ENCODE peak calls at places on chromosomes 11 and 22, in ten cellular contexts. One of them, this sample, is unnamed.

GRCh38 chr11:64472593-64473455 is 113.9 kb downstream of the RPS6KA4 start:
- DNase-seq in H1: no peak
- DNase-seq in epithelial cell of esophagus: no peak
- DNase-seq in activated T-cell treated with anti-CD3 and anti-CD28 coated beads, Interleukin-2, amount 50 U/mL, for 72 hours: no peak
- DNase-seq in HT-29: no peak
- DNase-seq in KG1: no peak
- DNase-seq in GM10248: no peak
- DNase-seq in activated CD4-positive, alpha-beta memory T cell treated with anti-CD3 and anti-CD28 coated beads for 36 hours: no peak
- DNase-seq in stomach: no peak
- DNase-seq in substantia nigra: no peak
- DNase-seq in this sample: no peak

GRCh38 chr22:43823911-43824665 is 12.0 kb upstream of the EFCAB6 start:
- DNase-seq in KG1: no peak
- DNase-seq in substantia nigra: no peak
- DNase-seq in epithelial cell of esophagus: no peak
- DNase-seq in activated T-cell treated with anti-CD3 and anti-CD28 coated beads, Interleukin-2, amount 50 U/mL, for 72 hours: no peak
- DNase-seq in activated CD4-positive, alpha-beta memory T cell treated with anti-CD3 and anti-CD28 coated beads for 36 hours: peak; percentile 7
- DNase-seq in HT-29: no peak
- DNase-seq in GM10248: no peak
- DNase-seq in H1: no peak
- DNase-seq in stomach: peak; percentile 21
- DNase-seq in this sample: no peak

GRCh38 chr22:30806391-30806861 is 111.8 kb downstream of the OSBP2 start:
- DNase-seq in GM10248: no peak
- DNase-seq in H1: no peak
- DNase-seq in substantia nigra: no peak
- DNase-seq in activated T-cell treated with anti-CD3 and anti-CD28 coated beads, Interleukin-2, amount 50 U/mL, for 72 hours: no peak
- DNase-seq in activated CD4-positive, alpha-beta memory T cell treated with anti-CD3 and anti-CD28 coated beads for 36 hours: peak; percentile 13
- DNase-seq in stomach: no peak
- DNase-seq in KG1: no peak
- DNase-seq in HT-29: peak; percentile 67
- DNase-seq in epithelial cell of esophagus: peak; percentile 79
- DNase-seq in this sample: no peak

GRCh38 chr11:46672381-46672839 is 28.0 kb downstream of the ARHGAP1 start:
- DNase-seq in substantia nigra: no peak
- DNase-seq in stomach: no peak
- DNase-seq in KG1: no peak
- DNase-seq in epithelial cell of esophagus: no peak
- DNase-seq in GM10248: no peak
- DNase-seq in HT-29: no peak
- DNase-seq in activated T-cell treated with anti-CD3 and anti-CD28 coated beads, Interleukin-2, amount 50 U/mL, for 72 hours: no peak
- DNase-seq in H1: no peak
- DNase-seq in activated CD4-positive, alpha-beta memory T cell treated with anti-CD3 and anti-CD28 coated beads for 36 hours: no peak
- DNase-seq in this sample: no peak

GRCh38 chr22:32557424-32557823 is 82.8 kb downstream of the FBXO7 start:
- DNase-seq in stomach: no peak
- DNase-seq in KG1: no peak
- DNase-seq in activated T-cell treated with anti-CD3 and anti-CD28 coated beads, Interleukin-2, amount 50 U/mL, for 72 hours: no peak
- DNase-seq in epithelial cell of esophagus: peak; percentile 43
- DNase-seq in H1: no peak
- DNase-seq in activated CD4-positive, alpha-beta memory T cell treated with anti-CD3 and anti-CD28 coated beads for 36 hours: no peak
- DNase-seq in HT-29: no peak
- DNase-seq in substantia nigra: no peak
- DNase-seq in GM10248: no peak
- DNase-seq in this sample: no peak

GRCh38 chr22:49967333-49968241 is 7.0 kb downstream of the PIM3 start:
- DNase-seq in stomach: peak; percentile 78
- DNase-seq in KG1: no peak
- DNase-seq in HT-29: no peak
- DNase-seq in activated CD4-positive, alpha-beta memory T cell treated with anti-CD3 and anti-CD28 coated beads for 36 hours: peak; percentile 27
- DNase-seq in substantia nigra: peak; percentile 74
- DNase-seq in epithelial cell of esophagus: no peak
- DNase-seq in activated T-cell treated with anti-CD3 and anti-CD28 coated beads, Interleukin-2, amount 50 U/mL, for 72 hours: no peak
- DNase-seq in H1: no peak
- DNase-seq in GM10248: no peak
- DNase-seq in this sample: no peak

GRCh38 chr22:20032407-20032991 is 11.6 kb downstream of the TANGO2 start:
- DNase-seq in H1: no peak
- DNase-seq in GM10248: no peak
- DNase-seq in epithelial cell of esophagus: no peak
- DNase-seq in activated CD4-positive, alpha-beta memory T cell treated with anti-CD3 and anti-CD28 coated beads for 36 hours: no peak
- DNase-seq in stomach: peak; percentile 42
- DNase-seq in activated T-cell treated with anti-CD3 and anti-CD28 coated beads, Interleukin-2, amount 50 U/mL, for 72 hours: no peak
- DNase-seq in KG1: no peak
- DNase-seq in HT-29: peak; percentile 58
- DNase-seq in substantia nigra: no peak
- DNase-seq in this sample: no peak

GRCh38 chr22:47067331-47067890 is 305.0 kb downstream of the TBC1D22A start:
- DNase-seq in substantia nigra: no peak
- DNase-seq in H1: no peak
- DNase-seq in epithelial cell of esophagus: no peak
- DNase-seq in activated CD4-positive, alpha-beta memory T cell treated with anti-CD3 and anti-CD28 coated beads for 36 hours: no peak
- DNase-seq in GM10248: no peak
- DNase-seq in activated T-cell treated with anti-CD3 and anti-CD28 coated beads, Interleukin-2, amount 50 U/mL, for 72 hours: no peak
- DNase-seq in HT-29: no peak
- DNase-seq in stomach: peak; percentile 14
- DNase-seq in KG1: no peak
- DNase-seq in this sample: no peak

GRCh38 chr11:69301033-69301490 is 7.1 kb downstream of the MYEOV start:
- DNase-seq in stomach: no peak
- DNase-seq in epithelial cell of esophagus: no peak
- DNase-seq in KG1: no peak
- DNase-seq in activated T-cell treated with anti-CD3 and anti-CD28 coated beads, Interleukin-2, amount 50 U/mL, for 72 hours: no peak
- DNase-seq in substantia nigra: no peak
- DNase-seq in H1: no peak
- DNase-seq in activated CD4-positive, alpha-beta memory T cell treated with anti-CD3 and anti-CD28 coated beads for 36 hours: no peak
- DNase-seq in HT-29: peak; percentile 29
- DNase-seq in GM10248: no peak
- DNase-seq in this sample: no peak

GRCh38 chr11:116993599-116993998 is 104.6 kb downstream of the SIK3 start:
- DNase-seq in HT-29: no peak
- DNase-seq in substantia nigra: no peak
- DNase-seq in activated CD4-positive, alpha-beta memory T cell treated with anti-CD3 and anti-CD28 coated beads for 36 hours: no peak
- DNase-seq in KG1: no peak
- DNase-seq in GM10248: no peak
- DNase-seq in H1: no peak
- DNase-seq in activated T-cell treated with anti-CD3 and anti-CD28 coated beads, Interleukin-2, amount 50 U/mL, for 72 hours: no peak
- DNase-seq in stomach: no peak
- DNase-seq in epithelial cell of esophagus: no peak
- DNase-seq in this sample: no peak

GRCh38 chr11:105635466-105635865 is 25.6 kb downstream of the GRIA4 start:
- DNase-seq in GM10248: no peak
- DNase-seq in HT-29: no peak
- DNase-seq in activated T-cell treated with anti-CD3 and anti-CD28 coated beads, Interleukin-2, amount 50 U/mL, for 72 hours: no peak
- DNase-seq in H1: no peak
- DNase-seq in KG1: no peak
- DNase-seq in activated CD4-positive, alpha-beta memory T cell treated with anti-CD3 and anti-CD28 coated beads for 36 hours: no peak
- DNase-seq in substantia nigra: no peak
- DNase-seq in epithelial cell of esophagus: no peak
- DNase-seq in stomach: no peak
- DNase-seq in this sample: no peak

GRCh38 chr11:108609681-108610080 is 16.1 kb upstream of the EXPH5 start:
- DNase-seq in activated CD4-positive, alpha-beta memory T cell treated with anti-CD3 and anti-CD28 coated beads for 36 hours: no peak
- DNase-seq in activated T-cell treated with anti-CD3 and anti-CD28 coated beads, Interleukin-2, amount 50 U/mL, for 72 hours: no peak
- DNase-seq in GM10248: no peak
- DNase-seq in H1: no peak
- DNase-seq in epithelial cell of esophagus: peak; percentile 72
- DNase-seq in HT-29: no peak
- DNase-seq in substantia nigra: no peak
- DNase-seq in stomach: no peak
- DNase-seq in KG1: no peak
- DNase-seq in this sample: no peak

GRCh38 chr11:105856954-105857353 is 165.1 kb downstream of the MSANTD4 start:
- DNase-seq in substantia nigra: no peak
- DNase-seq in activated CD4-positive, alpha-beta memory T cell treated with anti-CD3 and anti-CD28 coated beads for 36 hours: no peak
- DNase-seq in H1: no peak
- DNase-seq in GM10248: no peak
- DNase-seq in stomach: no peak
- DNase-seq in activated T-cell treated with anti-CD3 and anti-CD28 coated beads, Interleukin-2, amount 50 U/mL, for 72 hours: no peak
- DNase-seq in HT-29: no peak
- DNase-seq in epithelial cell of esophagus: no peak
- DNase-seq in KG1: no peak
- DNase-seq in this sample: no peak

GRCh38 chr11:33387996-33388395 is 130.8 kb downstream of the HIPK3 start:
- DNase-seq in activated T-cell treated with anti-CD3 and anti-CD28 coated beads, Interleukin-2, amount 50 U/mL, for 72 hours: no peak
- DNase-seq in KG1: no peak
- DNase-seq in epithelial cell of esophagus: no peak
- DNase-seq in substantia nigra: no peak
- DNase-seq in H1: no peak
- DNase-seq in stomach: no peak
- DNase-seq in activated CD4-positive, alpha-beta memory T cell treated with anti-CD3 and anti-CD28 coated beads for 36 hours: no peak
- DNase-seq in GM10248: no peak
- DNase-seq in HT-29: no peak
- DNase-seq in this sample: no peak

GRCh38 chr11:85752201-85752889 is 58.6 kb downstream of the SYTL2 start:
- DNase-seq in KG1: no peak
- DNase-seq in substantia nigra: no peak
- DNase-seq in stomach: no peak
- DNase-seq in HT-29: no peak
- DNase-seq in activated T-cell treated with anti-CD3 and anti-CD28 coated beads, Interleukin-2, amount 50 U/mL, for 72 hours: peak; percentile 34
- DNase-seq in GM10248: no peak
- DNase-seq in H1: no peak
- DNase-seq in epithelial cell of esophagus: no peak
- DNase-seq in activated CD4-positive, alpha-beta memory T cell treated with anti-CD3 and anti-CD28 coated beads for 36 hours: peak; percentile 33
- DNase-seq in this sample: no peak

GRCh38 chr11:107785401-107785800 is 73.2 kb downstream of the SLC35F2 start:
- DNase-seq in H1: no peak
- DNase-seq in substantia nigra: no peak
- DNase-seq in GM10248: no peak
- DNase-seq in stomach: no peak
- DNase-seq in HT-29: no peak
- DNase-seq in KG1: no peak
- DNase-seq in epithelial cell of esophagus: peak; percentile 61
- DNase-seq in activated CD4-positive, alpha-beta memory T cell treated with anti-CD3 and anti-CD28 coated beads for 36 hours: peak; percentile 79
- DNase-seq in activated T-cell treated with anti-CD3 and anti-CD28 coated beads, Interleukin-2, amount 50 U/mL, for 72 hours: peak; percentile 40
- DNase-seq in this sample: no peak

GRCh38 chr22:43446037-43446803 is 34.4 kb downstream of the MPPED1 start:
- DNase-seq in epithelial cell of esophagus: peak; percentile 43
- DNase-seq in KG1: no peak
- DNase-seq in stomach: no peak
- DNase-seq in H1: no peak
- DNase-seq in GM10248: no peak
- DNase-seq in activated T-cell treated with anti-CD3 and anti-CD28 coated beads, Interleukin-2, amount 50 U/mL, for 72 hours: no peak
- DNase-seq in substantia nigra: no peak
- DNase-seq in HT-29: no peak
- DNase-seq in activated CD4-positive, alpha-beta memory T cell treated with anti-CD3 and anti-CD28 coated beads for 36 hours: no peak
- DNase-seq in this sample: no peak

GRCh38 chr11:26951849-26952515 is 41.9 kb upstream of the FIBIN start:
- DNase-seq in GM10248: no peak
- DNase-seq in activated CD4-positive, alpha-beta memory T cell treated with anti-CD3 and anti-CD28 coated beads for 36 hours: no peak
- DNase-seq in epithelial cell of esophagus: no peak
- DNase-seq in H1: no peak
- DNase-seq in HT-29: no peak
- DNase-seq in stomach: no peak
- DNase-seq in activated T-cell treated with anti-CD3 and anti-CD28 coated beads, Interleukin-2, amount 50 U/mL, for 72 hours: no peak
- DNase-seq in KG1: no peak
- DNase-seq in substantia nigra: no peak
- DNase-seq in this sample: no peak

GRCh38 chr11:70348608-70349007 is 49.7 kb upstream of the CTTN start:
- DNase-seq in substantia nigra: no peak
- DNase-seq in stomach: no peak
- DNase-seq in epithelial cell of esophagus: no peak
- DNase-seq in activated CD4-positive, alpha-beta memory T cell treated with anti-CD3 and anti-CD28 coated beads for 36 hours: no peak
- DNase-seq in KG1: no peak
- DNase-seq in activated T-cell treated with anti-CD3 and anti-CD28 coated beads, Interleukin-2, amount 50 U/mL, for 72 hours: no peak
- DNase-seq in GM10248: no peak
- DNase-seq in H1: no peak
- DNase-seq in HT-29: no peak
- DNase-seq in this sample: no peak

GRCh38 chr22:48806227-48806781 is 1021.4 kb downstream of the BRD1 start:
- DNase-seq in GM10248: no peak
- DNase-seq in activated CD4-positive, alpha-beta memory T cell treated with anti-CD3 and anti-CD28 coated beads for 36 hours: no peak
- DNase-seq in activated T-cell treated with anti-CD3 and anti-CD28 coated beads, Interleukin-2, amount 50 U/mL, for 72 hours: no peak
- DNase-seq in epithelial cell of esophagus: no peak
- DNase-seq in HT-29: no peak
- DNase-seq in stomach: no peak
- DNase-seq in substantia nigra: no peak
- DNase-seq in H1: no peak
- DNase-seq in KG1: no peak
- DNase-seq in this sample: no peak

GRCh38 chr11:122746050-122746478 is 90.5 kb downstream of the UBASH3B start:
- DNase-seq in HT-29: no peak
- DNase-seq in GM10248: peak; percentile 84
- DNase-seq in substantia nigra: no peak
- DNase-seq in H1: no peak
- DNase-seq in stomach: no peak
- DNase-seq in activated T-cell treated with anti-CD3 and anti-CD28 coated beads, Interleukin-2, amount 50 U/mL, for 72 hours: peak; percentile 85
- DNase-seq in activated CD4-positive, alpha-beta memory T cell treated with anti-CD3 and anti-CD28 coated beads for 36 hours: peak; percentile 83
- DNase-seq in epithelial cell of esophagus: no peak
- DNase-seq in KG1: no peak
- DNase-seq in this sample: no peak

GRCh38 chr11:114106986-114107385 is 47.5 kb downstream of the ZBTB16 start:
- DNase-seq in epithelial cell of esophagus: no peak
- DNase-seq in stomach: no peak
- DNase-seq in KG1: no peak
- DNase-seq in H1: no peak
- DNase-seq in GM10248: no peak
- DNase-seq in activated T-cell treated with anti-CD3 and anti-CD28 coated beads, Interleukin-2, amount 50 U/mL, for 72 hours: no peak
- DNase-seq in substantia nigra: no peak
- DNase-seq in activated CD4-positive, alpha-beta memory T cell treated with anti-CD3 and anti-CD28 coated beads for 36 hours: no peak
- DNase-seq in HT-29: no peak
- DNase-seq in this sample: no peak

GRCh38 chr11:20158597-20159257 is 1.5 kb downstream of the DBX1 start:
- DNase-seq in H1: no peak
- DNase-seq in stomach: peak; percentile 41
- DNase-seq in activated CD4-positive, alpha-beta memory T cell treated with anti-CD3 and anti-CD28 coated beads for 36 hours: peak; percentile 42
- DNase-seq in GM10248: peak; percentile 44
- DNase-seq in activated T-cell treated with anti-CD3 and anti-CD28 coated beads, Interleukin-2, amount 50 U/mL, for 72 hours: no peak
- DNase-seq in epithelial cell of esophagus: peak; percentile 68
- DNase-seq in substantia nigra: peak; percentile 16
- DNase-seq in KG1: no peak
- DNase-seq in HT-29: no peak
- DNase-seq in this sample: no peak

GRCh38 chr11:34206598-34207300 is 101.3 kb downstream of the NAT10 start:
- DNase-seq in H1: no peak
- DNase-seq in activated T-cell treated with anti-CD3 and anti-CD28 coated beads, Interleukin-2, amount 50 U/mL, for 72 hours: no peak
- DNase-seq in GM10248: no peak
- DNase-seq in substantia nigra: no peak
- DNase-seq in HT-29: no peak
- DNase-seq in KG1: no peak
- DNase-seq in activated CD4-positive, alpha-beta memory T cell treated with anti-CD3 and anti-CD28 coated beads for 36 hours: no peak
- DNase-seq in stomach: no peak
- DNase-seq in epithelial cell of esophagus: no peak
- DNase-seq in this sample: no peak

GRCh38 chr11:29019960-29020683 is 911.9 kb downstream of the METTL15 start:
- DNase-seq in activated CD4-positive, alpha-beta memory T cell treated with anti-CD3 and anti-CD28 coated beads for 36 hours: no peak
- DNase-seq in substantia nigra: no peak
- DNase-seq in HT-29: peak; percentile 76
- DNase-seq in KG1: no peak
- DNase-seq in activated T-cell treated with anti-CD3 and anti-CD28 coated beads, Interleukin-2, amount 50 U/mL, for 72 hours: no peak
- DNase-seq in GM10248: no peak
- DNase-seq in epithelial cell of esophagus: peak; percentile 44
- DNase-seq in H1: no peak
- DNase-seq in stomach: no peak
- DNase-seq in this sample: peak; percentile 5

GRCh38 chr11:79582434-79582833 is 141.6 kb upstream of the TENM4 start:
- DNase-seq in GM10248: no peak
- DNase-seq in HT-29: no peak
- DNase-seq in stomach: no peak
- DNase-seq in activated CD4-positive, alpha-beta memory T cell treated with anti-CD3 and anti-CD28 coated beads for 36 hours: no peak
- DNase-seq in epithelial cell of esophagus: no peak
- DNase-seq in substantia nigra: no peak
- DNase-seq in H1: no peak
- DNase-seq in KG1: no peak
- DNase-seq in activated T-cell treated with anti-CD3 and anti-CD28 coated beads, Interleukin-2, amount 50 U/mL, for 72 hours: no peak
- DNase-seq in this sample: no peak

GRCh38 chr11:48005133-48005532 is 24.8 kb downstream of the PTPRJ start:
- DNase-seq in epithelial cell of esophagus: no peak
- DNase-seq in KG1: no peak
- DNase-seq in stomach: no peak
- DNase-seq in HT-29: no peak
- DNase-seq in GM10248: no peak
- DNase-seq in H1: no peak
- DNase-seq in activated T-cell treated with anti-CD3 and anti-CD28 coated beads, Interleukin-2, amount 50 U/mL, for 72 hours: peak; percentile 67
- DNase-seq in substantia nigra: no peak
- DNase-seq in activated CD4-positive, alpha-beta memory T cell treated with anti-CD3 and anti-CD28 coated beads for 36 hours: peak; percentile 82
- DNase-seq in this sample: no peak

GRCh38 chr11:10387209-10388083 is 67.6 kb upstream of the AMPD3 start:
- DNase-seq in H1: no peak
- DNase-seq in activated CD4-positive, alpha-beta memory T cell treated with anti-CD3 and anti-CD28 coated beads for 36 hours: no peak
- DNase-seq in activated T-cell treated with anti-CD3 and anti-CD28 coated beads, Interleukin-2, amount 50 U/mL, for 72 hours: no peak
- DNase-seq in GM10248: no peak
- DNase-seq in stomach: no peak
- DNase-seq in KG1: no peak
- DNase-seq in HT-29: peak; percentile 62
- DNase-seq in substantia nigra: no peak
- DNase-seq in epithelial cell of esophagus: no peak
- DNase-seq in this sample: no peak

This sample was measured in iPS DF 6.9.